ENCODE peak calls at places on chromosomes 12 and 14, in five cellular contexts. L is fibroblast of mammary gland, A is RWPE1, B is heart left ventricle, V is GM12864. J is an unnamed sample.

GRCh38 chr12:111387747-111388365 is 17.9 kb upstream of the SH2B3 start:
- DNase-seq in V (no peak), A (no peak), B (no peak), L (no peak), J (no peak)

GRCh38 chr12:123761841-123762714 is at the start of gene DNAH10:
- DNase-seq in B (peak), A (peak), L (peak), V (peak), J (no peak)

GRCh38 chr12:60501124-60501729 is 905.4 kb downstream of the SLC16A7 start:
- DNase-seq in V (no peak), B (no peak), A (no peak), L (peak), J (peak)

GRCh38 chr12:54229624-54230212 is 40.9 kb upstream of the SMUG1 start:
- DNase-seq in V (no peak), B (peak), L (peak), A (peak), J (peak)

GRCh38 chr12:131113562-131113961 is 159.9 kb downstream of the ADGRD1 start:
- DNase-seq in B (peak), A (no peak), V (no peak), L (no peak), J (no peak)

GRCh38 chr12:3015356-3015755 is 56.2 kb downstream of the TEAD4 start:
- DNase-seq in B (no peak), L (no peak), A (no peak), V (no peak), J (no peak)

GRCh38 chr12:2294651-2295475 is 242.1 kb downstream of the CACNA1C start:
- DNase-seq in B (peak), V (no peak), A (no peak), L (peak), J (peak)

GRCh38 chr12:10562306-10562933 is 51.0 kb downstream of the MAGOHB start:
- DNase-seq in V (no peak), B (no peak), L (peak), A (peak), J (peak)

GRCh38 chr12:109902866-109903265 is 2.8 kb downstream of the TCHP start:
- DNase-seq in B (no peak), V (no peak), L (no peak), A (no peak), J (no peak)

GRCh38 chr12:107967170-107967569 is 161.9 kb upstream of the WSCD2 start:
- DNase-seq in V (no peak), L (peak), A (no peak), B (no peak), J (no peak)

GRCh38 chr12:42611571-42612257 is 22.2 kb upstream of the PRICKLE1 start:
- DNase-seq in V (no peak), B (no peak), A (no peak), L (peak), J (no peak)

GRCh38 chr12:3647504-3647903 is 105.4 kb downstream of the CRACR2A start:
- DNase-seq in V (no peak), B (no peak), L (no peak), A (no peak), J (no peak)

GRCh38 chr12:51270067-51270846 is at the start of gene SMAGP:
- DNase-seq in V (no peak), A (peak), L (peak), B (peak), J (peak)
- TF ChIP-seq CTCF in V (peak), A (no peak), L (no peak), B (peak), J (no peak)

DNA sequence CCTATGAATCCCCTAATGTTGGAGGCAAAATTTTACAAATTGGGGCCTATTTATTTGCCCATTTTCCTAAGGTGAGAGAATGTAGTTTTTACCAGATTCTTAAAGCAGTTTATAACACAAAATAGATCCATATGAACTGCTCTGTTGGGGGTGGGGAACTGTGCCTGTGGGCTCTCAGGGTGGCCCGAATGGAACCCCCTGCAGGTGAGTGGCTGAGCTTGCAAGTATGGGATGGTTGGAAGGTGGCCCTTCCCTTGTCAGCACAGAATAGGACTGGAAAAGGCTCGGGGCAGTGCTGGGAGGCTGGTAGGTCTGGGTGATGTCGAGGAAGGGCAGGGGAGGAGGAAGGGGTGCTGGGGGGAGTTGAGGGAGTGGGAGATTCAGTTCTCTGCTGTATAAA is 4.9 kb downstream of the VSX2 start:
- DNase-seq in L (no peak), V (no peak), B (no peak), A (no peak), J (no peak)
- TF ChIP-seq CTCF in L (no peak), V (peak), B (no peak), A (no peak), J (no peak)

DNA sequence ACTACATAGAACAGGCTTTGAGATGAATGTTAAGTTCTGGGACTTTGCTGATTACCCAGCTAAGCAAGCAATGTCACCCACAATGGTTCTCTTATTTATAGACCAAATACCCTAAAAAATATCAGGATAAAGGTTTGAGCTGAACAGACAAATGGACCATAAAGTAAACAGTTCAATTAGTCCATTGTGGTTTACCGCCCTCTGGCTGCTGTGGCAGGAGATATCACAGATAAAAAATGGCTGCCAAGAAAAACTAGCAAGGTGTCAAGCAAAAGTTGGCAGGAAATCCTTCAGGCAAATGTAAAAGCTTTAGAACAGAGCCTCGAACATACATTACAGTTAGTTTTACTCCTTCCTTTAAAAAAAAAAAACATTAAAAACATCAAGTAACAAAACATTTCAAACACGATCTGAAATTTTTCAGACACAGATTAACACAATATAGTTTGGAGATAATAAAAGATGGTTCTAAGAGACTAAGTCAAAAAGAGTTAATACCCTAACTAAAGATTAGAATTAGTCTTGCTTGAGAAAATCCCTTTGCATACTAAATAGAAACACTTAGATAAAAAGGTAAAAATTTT is 41.3 kb downstream of the MED13L start:
- DNase-seq in B (peak), A (peak), V (peak), L (peak), J (peak)
- TF ChIP-seq CTCF in B (peak), A (peak), V (peak), L (peak), J (peak)

GRCh38 chr14:22849212-22849819 is 12.9 kb downstream of the MMP14 start:
- DNase-seq in V (no peak), A (peak), B (peak), L (peak), J (no peak)

GRCh38 chr14:22846811-22847307 is 10.5 kb downstream of the MMP14 start:
- DNase-seq in V (no peak), L (no peak), A (no peak), B (no peak), J (no peak)

GRCh38 chr14:22848391-22849164 is 12.2 kb downstream of the MMP14 start:
- DNase-seq in A (peak), V (no peak), B (peak), L (peak), J (no peak)

GRCh38 chr14:22845821-22846625 is 9.6 kb downstream of the MMP14 start:
- DNase-seq in A (no peak), L (peak), B (no peak), V (no peak), J (no peak)

DNA sequence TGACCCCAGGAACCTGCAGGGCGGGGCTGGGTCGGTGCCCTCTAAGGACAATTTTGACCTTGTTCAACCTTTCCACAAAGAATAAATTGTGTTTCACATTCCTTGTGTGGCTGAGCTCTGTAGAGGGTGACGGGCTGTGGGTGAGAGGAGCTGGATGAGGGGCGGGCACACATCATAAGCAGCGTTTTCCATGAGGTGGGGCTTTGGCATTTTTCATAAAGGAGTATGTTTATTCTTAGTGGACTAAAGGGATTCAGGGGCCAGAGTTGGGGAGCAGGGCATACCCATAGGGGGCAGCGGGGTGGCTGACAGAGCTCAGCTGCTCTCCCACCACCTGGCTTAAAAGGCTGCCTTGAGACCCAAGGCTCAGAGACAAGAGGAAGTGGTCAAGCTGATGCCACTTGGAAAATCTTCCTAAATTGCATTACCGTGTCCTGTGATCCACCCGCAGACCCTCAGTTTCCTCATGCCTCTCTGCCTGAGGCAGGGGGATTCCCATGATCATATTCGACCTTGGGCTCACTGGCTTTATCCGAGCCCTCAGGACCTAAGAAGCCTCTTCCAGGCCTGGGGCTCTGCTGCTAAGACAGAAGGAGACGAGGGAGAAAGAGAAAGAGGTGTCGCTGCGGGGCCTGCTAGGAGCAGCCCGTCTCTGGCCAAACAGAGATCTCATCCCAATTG is 11.4 kb downstream of the MMP14 start:
- DNase-seq in L (peak), A (no peak), V (no peak), B (peak), J (no peak)
- TF ChIP-seq CTCF in L (no peak), A (no peak), V (peak), B (no peak), J (no peak)

DNA sequence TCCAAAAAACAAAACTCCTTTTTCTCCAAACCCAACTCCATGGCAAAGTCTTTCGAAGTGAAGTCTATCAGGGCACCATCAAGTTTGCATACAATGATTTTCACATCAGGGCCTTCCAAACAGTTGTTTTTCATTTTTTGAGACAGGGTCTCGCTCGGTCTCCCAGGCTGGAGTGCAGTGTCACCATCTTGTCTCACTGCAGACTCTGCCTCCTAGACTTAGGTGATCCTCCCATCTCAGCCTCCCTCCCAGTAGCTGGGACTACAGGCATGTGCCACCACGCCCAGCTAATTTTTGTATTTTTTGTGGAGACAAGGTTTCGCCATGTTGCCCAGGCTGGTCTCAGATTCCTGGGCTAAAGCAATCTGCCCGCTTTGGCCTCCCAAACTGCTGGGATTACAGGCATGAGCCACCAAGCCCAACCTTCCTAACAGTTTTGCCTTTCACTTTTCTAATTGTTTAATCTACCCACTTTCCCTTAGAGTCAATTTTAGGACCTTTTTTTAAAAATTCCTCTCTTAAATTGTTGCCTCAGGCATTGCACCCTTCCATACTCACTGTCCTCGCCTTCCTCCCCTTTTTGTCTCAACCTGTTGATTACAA is 11.6 kb downstream of the ZFHX2 start:
- DNase-seq in L (no peak), V (no peak), B (no peak), A (no peak), J (no peak)
- TF ChIP-seq CTCF in L (no peak), V (no peak), B (no peak), A (no peak), J (no peak)

GRCh38 chr14:45359766-45360165 is 106.8 kb upstream of the MIS18BP1 start:
- DNase-seq in A (no peak), V (no peak), L (peak), B (no peak), J (peak)

GRCh38 chr14:45361727-45362126 is 108.7 kb upstream of the MIS18BP1 start:
- DNase-seq in B (no peak), L (no peak), A (no peak), V (no peak), J (peak)

GRCh38 chr14:45362505-45362904 is 109.5 kb upstream of the MIS18BP1 start:
- DNase-seq in L (no peak), A (no peak), B (no peak), V (no peak), J (no peak)

GRCh38 chr14:45364565-45364964 is 111.6 kb upstream of the MIS18BP1 start:
- DNase-seq in L (no peak), A (no peak), B (no peak), V (no peak), J (no peak)
- TF ChIP-seq CTCF in L (no peak), A (no peak), B (no peak), V (no peak), J (no peak)

GRCh38 chr14:69612759-69613145 is 1.4 kb downstream of the SUSD6 start:
- DNase-seq in B (no peak), A (peak), V (no peak), L (peak), J (peak)
- TF ChIP-seq CTCF in B (no peak), A (peak), V (peak), L (peak), J (peak)

DNA sequence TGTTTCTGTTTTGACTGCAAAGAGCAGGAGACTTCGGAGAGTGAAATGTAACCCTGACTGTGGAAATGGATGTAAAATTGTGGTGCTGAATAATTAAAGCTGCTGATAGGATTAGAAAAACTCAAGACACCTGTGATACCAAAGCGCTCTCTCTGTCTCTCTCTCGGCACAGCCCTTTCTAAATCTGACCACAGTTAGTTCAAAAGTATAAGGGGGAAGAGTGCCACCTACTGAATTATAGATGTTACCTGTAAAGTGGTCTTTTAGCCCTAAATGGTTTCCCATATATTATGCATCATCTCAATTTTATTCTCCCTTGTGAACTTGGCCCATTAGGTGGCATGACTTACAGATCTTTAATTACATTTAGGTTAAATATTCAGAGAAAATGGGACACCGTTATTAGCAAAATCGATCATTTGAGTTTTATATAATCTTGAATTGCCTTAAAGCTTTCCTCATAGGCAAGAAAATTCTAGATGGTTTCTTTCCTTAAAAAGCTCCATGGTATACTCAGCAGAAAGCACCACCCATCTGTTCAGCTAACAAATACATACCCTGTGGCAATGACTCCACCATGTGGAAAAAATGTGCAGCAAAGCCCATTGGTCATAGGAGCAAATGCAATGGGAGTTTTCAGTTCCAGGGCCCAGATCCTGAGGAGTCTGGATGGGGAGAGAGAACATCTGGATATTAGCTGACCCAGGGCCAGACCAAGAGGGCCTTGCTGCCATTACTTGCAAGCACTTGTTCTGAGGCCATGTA is 18.1 kb downstream of the RFC5 start:
- DNase-seq in V (no peak), B (no peak), A (peak), L (peak), J (peak)
- TF ChIP-seq CTCF in V (no peak), B (peak), A (peak), L (peak), J (peak)

GRCh38 chr12:22529281-22530060 is 14.9 kb downstream of the C2CD5 start:
- DNase-seq in V (no peak), A (no peak), B (no peak), L (peak), J (peak)
- TF ChIP-seq CTCF in V (peak), A (no peak), B (peak), L (peak), J (peak)